ENCODE peak calls at places on chromosomes 16 and 17, in seven cellular contexts. Q is NCI-H187; C is activated T-cell treated with anti-CD3 and anti-CD28 coated beads for 24 hours; H is adipocyte; D is stimulated activated CD4-positive, alpha-beta T cell treated with anti-CD3 and anti-CD28 coated beads, Interleukin-1b, Interleukin-23, amount 100 ng/mL, for 24 hours; A is HepG2; W is dorsolateral prefrontal cortex. N is an unnamed sample.

GRCh38 chr17:16027708-16028584 is 28.3 kb downstream of the TTC19 start:
- DNase-seq in W (no peak), Q (no peak), C (peak), H (peak), D (peak), A (peak), N (peak)

GRCh38 chr16:4123617-4124300 is 7.5 kb upstream of the ADCY9 start:
- DNase-seq in H (no peak), A (no peak), C (no peak), D (no peak), W (no peak), Q (no peak), N (no peak)

GRCh38 chr17:45973099-45973838 is 25.8 kb upstream of the STH start:
- DNase-seq in A (no peak), C (no peak), H (no peak), D (no peak), W (no peak), Q (no peak), N (no peak)

GRCh38 chr16:71883849-71884638 is at the start of gene ZNF821:
- DNase-seq in Q (peak), H (peak), C (peak), D (peak), W (peak), A (peak), N (peak)

GRCh38 chr16:85057212-85057889 is 29.8 kb downstream of the KIAA0513 start:
- DNase-seq in Q (no peak), D (no peak), W (no peak), C (no peak), H (no peak), A (peak), N (no peak)

GRCh38 chr16:78609542-78610253 is 510.2 kb downstream of the WWOX start:
- DNase-seq in C (no peak), W (no peak), Q (no peak), A (peak), D (no peak), H (no peak), N (no peak)

GRCh38 chr17:81254955-81255717 is 16.0 kb downstream of the NDUFAF8 start:
- DNase-seq in Q (peak), C (no peak), W (peak), A (peak), H (peak), D (no peak), N (no peak)

GRCh38 chr16:30470632-30471007 is 1.9 kb upstream of the ITGAL start:
- DNase-seq in A (no peak), D (no peak), W (no peak), H (no peak), C (no peak), Q (no peak), N (no peak)

GRCh38 chr17:7436556-7437368 is 1.5 kb downstream of the TMEM102 start:
- DNase-seq in W (peak), H (peak), A (peak), D (peak), C (peak), Q (peak), N (peak)

GRCh38 chr17:80101946-80102706 is 745 bp downstream of the GAA start:
- DNase-seq in A (peak), D (peak), H (peak), Q (no peak), W (no peak), C (no peak), N (no peak)

GRCh38 chr16:81693047-81693446 is 86.0 kb upstream of the PLCG2 start:
- DNase-seq in W (no peak), A (no peak), H (no peak), Q (no peak), C (no peak), D (no peak), N (no peak)

GRCh38 chr16:23188911-23189310 is 6.4 kb downstream of the SCNN1G start:
- DNase-seq in A (no peak), C (no peak), Q (no peak), W (no peak), D (no peak), H (no peak), N (no peak)

GRCh38 chr17:58378895-58379824 is 27.2 kb upstream of the SUPT4H1 start:
- DNase-seq in C (no peak), D (no peak), A (no peak), Q (no peak), H (no peak), W (no peak), N (no peak)

GRCh38 chr17:79513805-79514535 is 96.9 kb downstream of the RBFOX3 start:
- DNase-seq in Q (no peak), H (no peak), D (no peak), C (no peak), W (no peak), A (no peak), N (no peak)

GRCh38 chr16:85996843-85997242 is 97.9 kb downstream of the IRF8 start:
- DNase-seq in Q (no peak), W (no peak), C (no peak), D (no peak), A (no peak), H (no peak), N (no peak)

GRCh38 chr17:64920419-64921172 is 1.3 kb upstream of the LRRC37A3 start:
- DNase-seq in H (no peak), A (peak), Q (no peak), D (no peak), W (no peak), C (no peak), N (no peak)

GRCh38 chr17:44203731-44204452 is 4.2 kb upstream of the ATXN7L3 start:
- DNase-seq in W (no peak), Q (no peak), H (peak), D (no peak), C (peak), A (peak), N (peak)

GRCh38 chr16:30033270-30033669 is 2.2 kb upstream of the TLCD3B start:
- DNase-seq in D (no peak), C (no peak), W (no peak), Q (no peak), A (no peak), H (no peak), N (no peak)

GRCh38 chr17:17682737-17683675 is 1.7 kb downstream of the RAI1 start:
- DNase-seq in Q (peak), H (peak), D (peak), A (no peak), W (peak), C (peak), N (peak)

GRCh38 chr16:17939723-17940122 is 396.8 kb downstream of the NPIPA8 start:
- DNase-seq in Q (no peak), A (no peak), C (no peak), D (no peak), W (no peak), H (no peak), N (no peak)

GRCh38 chr17:61411114-61411943 is 11.7 kb downstream of the TBX2 start:
- DNase-seq in W (peak), C (no peak), Q (no peak), A (no peak), H (peak), D (no peak), N (peak)

GRCh38 chr16:22787456-22788189 is 26.3 kb upstream of the HS3ST2 start:
- DNase-seq in A (no peak), W (no peak), D (no peak), Q (no peak), H (peak), C (no peak), N (no peak)

GRCh38 chr16:52549011-52549692 is 2.2 kb upstream of the TOX3 start:
- DNase-seq in Q (no peak), C (no peak), A (peak), H (no peak), D (no peak), W (no peak), N (no peak)

GRCh38 chr17:80476877-80477646 is 655 bp upstream of the NPTX1 start:
- DNase-seq in D (no peak), W (no peak), A (no peak), Q (no peak), H (peak), C (no peak), N (no peak)

GRCh38 chr16:88940196-88941050 is 36.6 kb downstream of the CBFA2T3 start:
- DNase-seq in D (no peak), Q (no peak), H (no peak), A (no peak), C (no peak), W (no peak), N (no peak)

GRCh38 chr17:66842505-66842904 is 7.6 kb downstream of the CACNG5 start:
- DNase-seq in Q (no peak), A (no peak), C (no peak), H (no peak), W (no peak), D (no peak), N (no peak)

GRCh38 chr16:25135239-25135878 is 23.8 kb downstream of the LCMT1 start:
- DNase-seq in H (peak), D (no peak), C (no peak), W (no peak), Q (no peak), A (peak), N (no peak)

GRCh38 chr16:57194512-57194911 is 8.4 kb downstream of the RSPRY1 start:
- DNase-seq in D (no peak), C (no peak), W (no peak), H (peak), A (peak), Q (no peak), N (no peak)

GRCh38 chr17:76710863-76711611 is at the start of gene MXRA7:
- DNase-seq in A (no peak), W (no peak), H (peak), D (peak), Q (peak), C (no peak), N (peak)

GRCh38 chr16:50644730-50645129 is 36.4 kb downstream of the SNX20 start:
- DNase-seq in H (peak), C (no peak), D (no peak), A (no peak), Q (no peak), W (peak), N (no peak)

GRCh38 chr17:21286771-21287702 is 2.5 kb downstream of the MAP2K3 start:
- DNase-seq in C (no peak), H (no peak), A (peak), Q (no peak), W (no peak), D (no peak), N (no peak)